ENCODE peak calls at places on chromosomes 3 and 15, in five cellular contexts. R is kidney tubule cell; J is CD8-positive, alpha-beta memory T cell; A is RWPE1; F is aorta. Q is an unnamed sample.

GRCh38 chr3:168989396-168989795 is 674.1 kb downstream of the MECOM start:
- DNase-seq in F (no peak), A (peak), R (no peak), J (no peak), Q (no peak)

GRCh38 chr3:30989266-30989799 is 94.9 kb upstream of the GADL1 start:
- DNase-seq in R (no peak), J (no peak), F (no peak), A (no peak), Q (no peak)

GRCh38 chr3:184334470-184335158 is 2.8 kb upstream of the FAM131A start:
- DNase-seq in F (no peak), R (peak), J (peak), A (no peak), Q (peak)

GRCh38 chr3:10742031-10742671 is 73.9 kb upstream of the SLC6A11 start:
- DNase-seq in A (no peak), J (no peak), R (no peak), F (no peak), Q (no peak)

GRCh38 chr3:190073264-190073663 is 47.4 kb downstream of the P3H2 start:
- DNase-seq in J (no peak), R (peak), F (no peak), A (no peak), Q (no peak)

GRCh38 chr3:72152551-72153476 is 367.9 kb upstream of the PROK2 start:
- DNase-seq in F (peak), A (no peak), J (no peak), R (peak), Q (no peak)

GRCh38 chr3:141124715-141125114 is 73.6 kb downstream of the SPSB4 start:
- DNase-seq in R (no peak), J (no peak), F (no peak), A (no peak), Q (no peak)

GRCh38 chr3:414063-414462 is 217.5 kb downstream of the CHL1 start:
- DNase-seq in F (no peak), R (peak), A (no peak), J (no peak), Q (no peak)

GRCh38 chr3:54062546-54062945 is 59.8 kb upstream of the CACNA2D3 start:
- DNase-seq in J (no peak), R (peak), A (no peak), F (no peak), Q (no peak)

GRCh38 chr15:90880381-90881145 is 3.7 kb upstream of the FES start:
- DNase-seq in A (no peak), J (no peak), F (no peak), R (no peak), Q (no peak)

GRCh38 chr3:159532577-159532976 is 456.1 kb upstream of the IL12A start:
- DNase-seq in F (no peak), J (no peak), R (peak), A (no peak), Q (no peak)

GRCh38 chr3:32238816-32239637 is 547 bp downstream of the CMTM8 start:
- DNase-seq in R (peak), J (no peak), A (peak), F (peak), Q (peak)

GRCh38 chr3:99114565-99115291 is 213.2 kb upstream of the DCBLD2 start:
- DNase-seq in F (no peak), R (peak), A (peak), J (no peak), Q (no peak)

GRCh38 chr15:89401636-89402252 is 67.1 kb upstream of the POLG start:
- DNase-seq in A (peak), J (no peak), R (peak), F (no peak), Q (no peak)